ENCODE peak calls at places on chromosomes 13 and 19, in six cellular contexts. One of them, this sample, is unnamed.

GRCh38 chr19:4803736-4804695 is 12.5 kb downstream of the FEM1A start:
- DNase-seq in OCI-LY7: peak; percentile 85
- DNase-seq in A549: peak; percentile 47
- DNase-seq in tibial artery: no peak
- DNase-seq in body of pancreas: peak; percentile 72
- DNase-seq in BE2C: peak; percentile 84
- DNase-seq in this sample: no peak

GRCh38 chr13:73492811-73493210 is 434.0 kb downstream of the KLF5 start:
- DNase-seq in OCI-LY7: no peak
- DNase-seq in A549: no peak
- DNase-seq in tibial artery: no peak
- DNase-seq in body of pancreas: no peak
- DNase-seq in BE2C: no peak
- DNase-seq in this sample: no peak

GRCh38 chr13:51707468-51707867 is 96.5 kb downstream of the DHRS12 start:
- DNase-seq in OCI-LY7: peak; percentile 5
- DNase-seq in A549: no peak
- DNase-seq in tibial artery: no peak
- DNase-seq in body of pancreas: no peak
- DNase-seq in BE2C: no peak
- DNase-seq in this sample: no peak

GRCh38 chr13:94239135-94239534 is 240.3 kb downstream of the DCT start:
- DNase-seq in OCI-LY7: no peak
- DNase-seq in A549: no peak
- DNase-seq in tibial artery: no peak
- DNase-seq in body of pancreas: no peak
- DNase-seq in BE2C: no peak
- DNase-seq in this sample: no peak

GRCh38 chr13:58955546-58956385 is 1208.0 kb downstream of the DIAPH3 start:
- DNase-seq in OCI-LY7: no peak
- DNase-seq in A549: no peak
- DNase-seq in tibial artery: no peak
- DNase-seq in body of pancreas: no peak
- DNase-seq in BE2C: no peak
- DNase-seq in this sample: no peak

GRCh38 chr13:58048670-58049069 is 417.1 kb downstream of the PCDH17 start:
- DNase-seq in OCI-LY7: no peak
- DNase-seq in A549: no peak
- DNase-seq in tibial artery: no peak
- DNase-seq in body of pancreas: no peak
- DNase-seq in BE2C: no peak
- DNase-seq in this sample: no peak

GRCh38 chr13:107574517-107575215 is 640.7 kb downstream of the LIG4 start:
- DNase-seq in OCI-LY7: no peak
- DNase-seq in A549: no peak
- DNase-seq in tibial artery: no peak
- DNase-seq in body of pancreas: no peak
- DNase-seq in BE2C: no peak
- DNase-seq in this sample: no peak

GRCh38 chr19:5046339-5047039 is 77.6 kb downstream of the KDM4B start:
- DNase-seq in OCI-LY7: peak; percentile 10
- DNase-seq in A549: peak; percentile 86
- DNase-seq in tibial artery: peak; percentile 83
- DNase-seq in body of pancreas: peak; percentile 94
- DNase-seq in BE2C: no peak
- DNase-seq in this sample: no peak

GRCh38 chr13:75366380-75367280 is 115.3 kb downstream of the TBC1D4 start:
- DNase-seq in OCI-LY7: no peak
- DNase-seq in A549: no peak
- DNase-seq in tibial artery: no peak
- DNase-seq in body of pancreas: no peak
- DNase-seq in BE2C: no peak
- DNase-seq in this sample: no peak

GRCh38 chr19:11321206-11322126 is 18.0 kb downstream of the RAB3D start:
- DNase-seq in OCI-LY7: no peak
- DNase-seq in A549: no peak
- DNase-seq in tibial artery: no peak
- DNase-seq in body of pancreas: no peak
- DNase-seq in BE2C: no peak
- DNase-seq in this sample: no peak

GRCh38 chr13:96053003-96053703 is at the start of gene UGGT2:
- DNase-seq in OCI-LY7: no peak
- DNase-seq in A549: peak; percentile 91
- DNase-seq in tibial artery: peak; percentile 97
- DNase-seq in body of pancreas: peak; percentile 97
- DNase-seq in BE2C: peak; percentile 97
- DNase-seq in this sample: peak; percentile 95

GRCh38 chr19:43820098-43820860 is 6.8 kb upstream of the ZNF283 start:
- DNase-seq in OCI-LY7: no peak
- DNase-seq in A549: peak; percentile 35
- DNase-seq in tibial artery: no peak
- DNase-seq in body of pancreas: peak; percentile 24
- DNase-seq in BE2C: peak; percentile 26
- DNase-seq in this sample: no peak

GRCh38 chr19:34124828-34125227 is 47.5 kb upstream of the LSM14A start:
- DNase-seq in OCI-LY7: no peak
- DNase-seq in A549: no peak
- DNase-seq in tibial artery: no peak
- DNase-seq in body of pancreas: peak; percentile 23
- DNase-seq in BE2C: no peak
- DNase-seq in this sample: no peak

GRCh38 chr13:35411059-35411744 is 65.3 kb downstream of the MAB21L1 start:
- DNase-seq in OCI-LY7: no peak
- DNase-seq in A549: no peak
- DNase-seq in tibial artery: no peak
- DNase-seq in body of pancreas: no peak
- DNase-seq in BE2C: no peak
- DNase-seq in this sample: no peak

GRCh38 chr19:11166281-11167142 is 10.9 kb upstream of the SPC24 start:
- DNase-seq in OCI-LY7: no peak
- DNase-seq in A549: no peak
- DNase-seq in tibial artery: peak; percentile 83
- DNase-seq in body of pancreas: no peak
- DNase-seq in BE2C: no peak
- DNase-seq in this sample: peak; percentile 82

GRCh38 chr19:29760752-29761502 is 45.9 kb upstream of the C19orf12 start:
- DNase-seq in OCI-LY7: no peak
- DNase-seq in A549: no peak
- DNase-seq in tibial artery: no peak
- DNase-seq in body of pancreas: no peak
- DNase-seq in BE2C: no peak
- DNase-seq in this sample: no peak

GRCh38 chr13:25948910-25949309 is 102.9 kb downstream of the SHISA2 start:
- DNase-seq in OCI-LY7: no peak
- DNase-seq in A549: no peak
- DNase-seq in tibial artery: no peak
- DNase-seq in body of pancreas: no peak
- DNase-seq in BE2C: no peak
- DNase-seq in this sample: no peak

GRCh38 chr13:35744566-35745203 is 268.2 kb upstream of the MAB21L1 start:
- DNase-seq in OCI-LY7: no peak
- DNase-seq in A549: no peak
- DNase-seq in tibial artery: no peak
- DNase-seq in body of pancreas: no peak
- DNase-seq in BE2C: peak; percentile 11
- DNase-seq in this sample: no peak

GRCh38 chr19:12496480-12496879 is 11.9 kb upstream of the ZNF709 start:
- DNase-seq in OCI-LY7: no peak
- DNase-seq in A549: no peak
- DNase-seq in tibial artery: no peak
- DNase-seq in body of pancreas: no peak
- DNase-seq in BE2C: no peak
- DNase-seq in this sample: no peak

GRCh38 chr19:30049226-30049625 is 107.2 kb downstream of the URI1 start:
- DNase-seq in OCI-LY7: no peak
- DNase-seq in A549: no peak
- DNase-seq in tibial artery: no peak
- DNase-seq in body of pancreas: no peak
- DNase-seq in BE2C: no peak
- DNase-seq in this sample: no peak

DNA sequence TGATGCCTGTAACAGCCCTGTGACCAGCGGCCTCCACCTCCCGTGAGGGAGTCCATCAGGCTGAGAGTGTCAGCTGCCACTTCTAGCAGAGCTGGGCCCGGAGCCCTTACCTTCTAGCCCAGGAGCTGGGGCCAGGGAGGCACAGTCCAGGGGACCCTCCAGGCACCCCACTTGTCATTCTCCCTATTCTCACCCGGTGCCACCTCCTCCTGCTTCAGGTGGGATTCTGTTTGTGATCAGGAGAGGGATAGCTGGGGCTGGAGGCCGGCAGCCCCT is 4.1 kb downstream of the RASA3 start:
- DNase-seq in OCI-LY7: no peak
- DNase-seq in A549: no peak
- DNase-seq in tibial artery: no peak
- DNase-seq in body of pancreas: no peak
- DNase-seq in BE2C: no peak
- DNase-seq in this sample: no peak
- H3K4me3 ChIP-seq in OCI-LY7: peak overlapping the region; percentile 47
- H3K4me3 ChIP-seq in A549: no peak overlapping the region
- H3K4me3 ChIP-seq in tibial artery: peak overlapping the region; percentile 14
- H3K4me3 ChIP-seq in body of pancreas: no peak overlapping the region
- H3K4me3 ChIP-seq in BE2C: no peak overlapping the region
- H3K4me3 ChIP-seq in this sample: peak overlapping the region; percentile 12

DNA sequence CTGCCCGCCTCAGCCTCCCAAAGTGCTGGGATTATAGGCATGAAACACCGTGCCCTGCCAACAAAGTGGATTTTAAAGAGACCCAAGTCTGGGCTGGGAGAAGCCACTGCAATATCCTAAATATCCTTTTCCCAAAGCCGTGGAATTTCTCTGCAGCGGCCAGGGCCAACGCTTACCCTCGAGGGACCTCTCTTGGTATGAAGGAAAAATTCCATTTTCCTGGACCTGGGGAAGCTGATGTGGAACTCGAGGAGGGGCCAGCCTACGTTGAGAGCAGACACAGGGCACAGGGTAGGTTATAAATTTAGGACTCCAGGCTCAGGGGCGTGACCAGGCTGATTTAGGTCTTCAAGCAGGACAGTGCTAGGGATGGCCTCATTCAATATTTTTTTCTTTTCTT is 17.7 kb upstream of the UPF1 start:
- DNase-seq in OCI-LY7: no peak
- DNase-seq in A549: no peak
- DNase-seq in tibial artery: peak; percentile 86
- DNase-seq in body of pancreas: no peak
- DNase-seq in BE2C: no peak
- DNase-seq in this sample: no peak
- TF ChIP-seq CTCF in OCI-LY7: no peak
- TF ChIP-seq CTCF in A549: no peak
- TF ChIP-seq CTCF in tibial artery: peak; percentile 13
- TF ChIP-seq CTCF in body of pancreas: no peak
- TF ChIP-seq CTCF in BE2C: no peak
- TF ChIP-seq CTCF in this sample: no peak

GRCh38 chr19:1271528-1272422 is 2.6 kb downstream of the CIRBP start:
- DNase-seq in OCI-LY7: no peak
- DNase-seq in A549: no peak
- DNase-seq in tibial artery: no peak
- DNase-seq in body of pancreas: peak; percentile 32
- DNase-seq in BE2C: no peak
- DNase-seq in this sample: no peak

GRCh38 chr19:1270854-1271527 is 1.9 kb downstream of the CIRBP start:
- DNase-seq in OCI-LY7: peak; percentile 48
- DNase-seq in A549: no peak
- DNase-seq in tibial artery: no peak
- DNase-seq in body of pancreas: peak; percentile 46
- DNase-seq in BE2C: no peak
- DNase-seq in this sample: no peak

GRCh38 chr19:1269065-1269477 is at the start of gene CIRBP:
- DNase-seq in OCI-LY7: peak; percentile 99
- DNase-seq in A549: peak; percentile 81
- DNase-seq in tibial artery: peak; percentile 100
- DNase-seq in body of pancreas: peak; percentile 100
- DNase-seq in BE2C: peak; percentile 100
- DNase-seq in this sample: peak; percentile 100

GRCh38 chr19:1269478-1270167 is 491 bp downstream of the CIRBP start:
- DNase-seq in OCI-LY7: peak; percentile 93
- DNase-seq in A549: peak; percentile 64
- DNase-seq in tibial artery: peak; percentile 95
- DNase-seq in body of pancreas: peak; percentile 91
- DNase-seq in BE2C: peak; percentile 92
- DNase-seq in this sample: peak; percentile 93

DNA sequence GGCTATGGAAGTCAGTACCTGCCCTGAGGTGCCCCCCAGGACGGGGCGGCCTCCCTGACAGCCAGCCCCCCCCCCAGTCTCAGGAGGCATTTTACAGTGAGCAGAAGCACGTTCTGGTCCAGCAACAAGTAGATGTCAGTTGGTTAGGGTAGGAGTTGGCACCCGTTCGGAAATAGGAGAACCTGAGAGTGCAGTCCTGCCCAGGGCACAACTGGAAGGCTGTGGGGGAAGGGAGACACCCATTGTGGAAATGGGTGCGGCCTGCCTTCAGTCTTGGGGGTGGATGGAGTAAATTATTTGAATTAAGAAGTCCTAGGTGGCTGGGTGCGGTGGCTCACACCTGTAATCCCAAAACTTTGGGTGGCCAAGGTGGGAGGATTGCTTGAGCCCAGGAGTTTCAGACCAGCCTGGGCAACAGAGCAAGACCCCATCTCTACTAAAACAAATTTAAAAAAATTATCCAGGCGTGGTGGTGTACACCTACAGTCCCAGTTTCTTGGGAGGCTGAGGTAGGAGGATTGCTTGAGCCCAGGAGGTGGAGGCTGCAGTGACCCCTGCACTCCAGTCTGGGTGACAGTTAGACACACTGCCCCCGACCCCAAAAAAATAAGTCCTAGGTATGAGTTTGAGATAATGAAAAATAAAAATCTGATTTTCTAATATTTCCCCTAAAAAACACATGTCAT is 1.2 kb downstream of the CIRBP start:
- DNase-seq in OCI-LY7: peak; percentile 47
- DNase-seq in A549: no peak
- DNase-seq in tibial artery: no peak
- DNase-seq in body of pancreas: peak; percentile 58
- DNase-seq in BE2C: no peak
- DNase-seq in this sample: no peak
- H3K4me3 ChIP-seq in OCI-LY7: peak overlapping the region; percentile 82
- H3K4me3 ChIP-seq in A549: peak overlapping the region; percentile 81
- H3K4me3 ChIP-seq in tibial artery: peak overlapping the region; percentile 73
- H3K4me3 ChIP-seq in body of pancreas: peak overlapping the region; percentile 79
- H3K4me3 ChIP-seq in BE2C: peak overlapping the region; percentile 83
- H3K4me3 ChIP-seq in this sample: peak overlapping the region; percentile 80

GRCh38 chr19:48714759-48715261 is 4.7 kb downstream of the MAMSTR start:
- DNase-seq in OCI-LY7: no peak
- DNase-seq in A549: no peak
- DNase-seq in tibial artery: no peak
- DNase-seq in body of pancreas: no peak
- DNase-seq in BE2C: no peak
- DNase-seq in this sample: no peak

GRCh38 chr19:48713864-48714755 is 5.4 kb downstream of the MAMSTR start:
- DNase-seq in OCI-LY7: peak; percentile 99
- DNase-seq in A549: peak; percentile 100
- DNase-seq in tibial artery: peak; percentile 100
- DNase-seq in body of pancreas: peak; percentile 99
- DNase-seq in BE2C: peak; percentile 99
- DNase-seq in this sample: peak; percentile 99

GRCh38 chr19:48711106-48711662 is 8.3 kb downstream of the MAMSTR start:
- DNase-seq in OCI-LY7: no peak
- DNase-seq in A549: no peak
- DNase-seq in tibial artery: no peak
- DNase-seq in body of pancreas: no peak
- DNase-seq in BE2C: no peak
- DNase-seq in this sample: no peak

GRCh38 chr19:48715276-48715675 is 4.2 kb downstream of the MAMSTR start:
- DNase-seq in OCI-LY7: no peak
- DNase-seq in A549: no peak
- DNase-seq in tibial artery: no peak
- DNase-seq in body of pancreas: no peak
- DNase-seq in BE2C: no peak
- DNase-seq in this sample: peak; percentile 76

GRCh38 chr19:48713041-48713863 is 6.3 kb downstream of the MAMSTR start:
- DNase-seq in OCI-LY7: peak; percentile 30
- DNase-seq in A549: peak; percentile 94
- DNase-seq in tibial artery: no peak
- DNase-seq in body of pancreas: no peak
- DNase-seq in BE2C: no peak
- DNase-seq in this sample: no peak
- TF ChIP-seq CTCF in OCI-LY7: peak; percentile 36
- TF ChIP-seq CTCF in A549: no peak
- TF ChIP-seq CTCF in tibial artery: no peak
- TF ChIP-seq CTCF in body of pancreas: no peak
- TF ChIP-seq CTCF in BE2C: peak; percentile 37
- TF ChIP-seq CTCF in this sample: no peak

This sample was measured in suprapubic skin.